ENCODE peak calls at places on chromosome 1, in ten cellular contexts. F is heart left ventricle, A is uterus, O is IMR-90, R is left ventricle myocardium inferior, U is fibroblast of lung, T is breast epithelium, Y is AG04450, C is lower lobe of right lung, D is colonic mucosa. J is an unnamed sample.

GRCh38 chr1:42821690-42822089 is 4.5 kb upstream of the SVBP start:
- DNase-seq in F (no peak), A (no peak), O (no peak), R (no peak), U (no peak), T (no peak), Y (no peak), C (no peak), D (no peak), J (no peak)

GRCh38 chr1:11563560-11564069 is 84.7 kb downstream of the DISP3 start:
- DNase-seq in F (no peak), A (no peak), O (no peak), R (no peak), U (no peak), T (no peak), Y (no peak), C (no peak), D (no peak), J (no peak)

GRCh38 chr1:113390871-113391642 is 742 bp downstream of the MAGI3 start:
- DNase-seq in F (peak; percentile 61), A (peak; percentile 43), O (no peak), R (peak; percentile 48), U (peak; percentile 25), T (peak; percentile 36), Y (no peak), C (peak; percentile 74), D (peak; percentile 86), J (peak; percentile 18)

GRCh38 chr1:55447488-55447887 is 232.3 kb upstream of the USP24 start:
- DNase-seq in F (no peak), A (no peak), O (peak; percentile 28), R (no peak), U (no peak), T (no peak), Y (no peak), C (no peak), D (no peak), J (no peak)

GRCh38 chr1:10779201-10779600 is 17.2 kb downstream of the CASZ1 start:
- DNase-seq in F (no peak), A (no peak), O (no peak), R (no peak), U (no peak), T (peak; percentile 80), Y (no peak), C (peak; percentile 59), D (peak; percentile 84), J (no peak)

GRCh38 chr1:58857673-58858343 is 74.0 kb upstream of the JUN start:
- DNase-seq in F (no peak), A (no peak), O (no peak), R (no peak), U (no peak), T (no peak), Y (no peak), C (no peak), D (no peak), J (no peak)

GRCh38 chr1:81801032-81801833 is 499 bp downstream of the ADGRL2 start:
- DNase-seq in F (peak; percentile 89), A (peak; percentile 71), O (peak; percentile 88), R (peak; percentile 80), U (peak; percentile 97), T (peak; percentile 77), Y (peak; percentile 66), C (peak; percentile 51), D (peak; percentile 81), J (peak; percentile 64)

GRCh38 chr1:150009604-150010387 is 730 bp downstream of the OTUD7B start:
- DNase-seq in F (peak; percentile 47), A (peak; percentile 83), O (peak; percentile 90), R (peak; percentile 21), U (peak; percentile 74), T (peak; percentile 37), Y (peak; percentile 63), C (no peak), D (peak; percentile 60), J (peak; percentile 88)

GRCh38 chr1:186440584-186440983 is 20.3 kb downstream of the PDC start:
- DNase-seq in F (no peak), A (no peak), O (peak; percentile 37), R (no peak), U (no peak), T (no peak), Y (no peak), C (no peak), D (no peak), J (no peak)

DNA sequence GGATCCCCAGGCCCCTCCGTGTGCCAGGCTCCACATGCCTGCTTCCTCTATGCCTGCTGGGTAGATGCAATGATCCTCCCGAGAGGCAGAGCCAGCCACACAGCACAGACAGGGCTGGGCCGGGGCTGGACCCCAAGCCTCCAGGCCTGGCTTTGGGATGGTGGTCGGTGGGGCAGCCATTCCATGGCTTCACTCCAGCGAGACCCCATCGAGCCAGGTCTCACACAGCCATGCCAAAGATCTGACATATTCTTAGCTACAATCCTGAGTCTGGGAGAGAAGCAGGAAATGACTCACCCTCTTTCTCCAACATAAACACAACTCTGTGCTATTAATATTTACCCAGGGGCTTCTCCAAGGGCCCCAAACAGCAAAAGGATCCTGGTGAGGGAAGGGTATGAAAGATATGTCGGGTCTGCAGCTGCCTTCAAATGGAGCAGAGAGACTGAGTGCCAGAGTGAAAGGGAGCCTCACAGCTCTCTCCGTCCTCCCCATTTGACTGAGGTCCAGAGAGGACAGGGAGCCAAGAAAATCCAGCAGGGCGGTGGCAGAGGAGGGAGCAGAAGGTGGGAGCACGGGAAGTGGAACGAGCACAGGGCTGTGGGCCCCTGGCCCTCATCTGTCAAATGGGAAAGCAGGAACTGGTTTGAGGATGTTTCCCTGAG is 639.5 kb downstream of the MATN1 start:
- DNase-seq in F (no peak), A (peak; percentile 21), O (peak; percentile 84), R (no peak), U (peak; percentile 83), T (no peak), Y (peak; percentile 61), C (no peak), D (no peak), J (no peak)
- H3K4me3 ChIP-seq in F (no peak overlapping the region), A (no peak overlapping the region), O (no peak overlapping the region), R (no peak overlapping the region), U (no peak overlapping the region), T (no peak overlapping the region), Y (peak overlapping the region; percentile 20), C (no peak overlapping the region), D (no peak overlapping the region), J (no peak overlapping the region)

DNA sequence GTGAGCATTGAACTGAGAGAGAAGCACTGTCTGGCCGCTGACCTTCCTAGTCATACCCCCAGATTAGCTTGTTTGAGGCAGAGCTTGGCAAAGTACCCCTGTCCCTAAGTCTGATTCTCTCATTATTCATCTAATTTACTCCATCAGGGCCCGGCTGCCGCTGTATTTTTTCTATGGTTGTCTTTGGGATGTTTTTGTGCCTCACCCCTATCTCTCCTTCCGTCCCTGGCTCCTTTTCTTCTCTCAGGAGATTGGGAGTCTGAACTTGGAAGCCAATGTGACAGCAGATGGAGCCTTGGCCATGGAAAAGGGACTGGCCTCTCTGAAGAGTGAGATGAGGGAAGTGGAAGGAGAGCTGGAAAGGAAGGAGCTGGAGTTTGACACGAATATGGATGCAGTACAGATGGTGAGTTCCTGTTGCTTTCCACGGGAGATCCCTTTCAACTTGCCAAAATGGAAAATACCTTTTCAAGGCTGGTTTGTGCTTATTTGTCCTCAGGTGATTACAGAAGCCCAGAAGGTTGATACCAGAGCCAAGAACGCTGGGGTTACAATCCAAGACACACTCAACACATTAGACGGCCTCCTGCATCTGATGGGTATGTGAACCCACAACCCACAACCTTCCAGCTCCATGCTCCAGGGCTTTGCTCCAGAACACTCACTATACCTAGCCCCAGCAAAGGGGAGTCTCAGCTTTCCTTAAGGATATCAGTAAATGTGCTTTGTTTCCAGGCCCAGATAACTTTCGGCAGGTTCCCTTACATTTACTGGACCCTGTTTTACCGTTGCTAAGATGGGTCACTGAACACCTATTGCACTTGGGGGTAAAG is 53.9 kb downstream of the LAMC2 start:
- DNase-seq in F (peak; percentile 70), A (no peak), O (no peak), R (peak; percentile 52), U (no peak), T (no peak), Y (no peak), C (no peak), D (no peak), J (peak; percentile 62)
- H3K27ac ChIP-seq in F (peak overlapping the region; percentile 43), A (peak overlapping the region; percentile 80), O (no peak overlapping the region), R (peak overlapping the region; percentile 86), U (no peak overlapping the region), T (peak overlapping the region; percentile 51), Y (no peak overlapping the region), C (peak overlapping the region; percentile 22), D (no peak overlapping the region), J (peak overlapping the region; percentile 54)

GRCh38 chr1:119143716-119144115 is 3.3 kb upstream of the WARS2 start:
- DNase-seq in F (no peak), A (no peak), O (no peak), R (no peak), U (no peak), T (no peak), Y (no peak), C (no peak), D (no peak), J (no peak)

GRCh38 chr1:119140177-119141019 is at the start of gene WARS2:
- DNase-seq in F (peak; percentile 97), A (peak; percentile 97), O (peak; percentile 98), R (peak; percentile 94), U (peak; percentile 99), T (peak; percentile 97), Y (peak; percentile 93), C (peak; percentile 97), D (peak; percentile 96), J (peak; percentile 96)

GRCh38 chr1:119139857-119140176 is 636 bp downstream of the WARS2 start:
- DNase-seq in F (peak; percentile 28), A (no peak), O (no peak), R (no peak), U (no peak), T (no peak), Y (no peak), C (no peak), D (no peak), J (no peak)

GRCh38 chr1:119141020-119141424 is 569 bp upstream of the WARS2 start:
- DNase-seq in F (no peak), A (peak; percentile 29), O (no peak), R (peak; percentile 22), U (peak; percentile 34), T (peak; percentile 20), Y (no peak), C (no peak), D (peak; percentile 41), J (no peak)

GRCh38 chr1:119141660-119142059 is 1.2 kb upstream of the WARS2 start:
- DNase-seq in F (no peak), A (no peak), O (no peak), R (no peak), U (no peak), T (no peak), Y (no peak), C (no peak), D (no peak), J (no peak)
- H3K4me3 ChIP-seq in F (peak overlapping the region; percentile 60), A (no peak overlapping the region), O (no peak overlapping the region), R (peak overlapping the region; percentile 78), U (no peak overlapping the region), T (peak overlapping the region; percentile 72), Y (no peak overlapping the region), C (no peak overlapping the region), D (no peak overlapping the region), J (no peak overlapping the region)

GRCh38 chr1:110086959-110087358 is 16.5 kb upstream of the ALX3 start:
- DNase-seq in F (no peak), A (no peak), O (no peak), R (no peak), U (no peak), T (no peak), Y (no peak), C (no peak), D (no peak), J (no peak)
- H3K27ac ChIP-seq in F (no peak overlapping the region), A (no peak overlapping the region), O (no peak overlapping the region), R (no peak overlapping the region), U (no peak overlapping the region), T (no peak overlapping the region), Y (no peak overlapping the region), C (no peak overlapping the region), D (no peak overlapping the region), J (no peak overlapping the region)